ENCODE peak calls at places on chromosome 19, in four cellular contexts. One of them, this sample, is unnamed.

GRCh38 chr19:38055655-38056521 is 148.9 kb downstream of the SIPA1L3 start:
- DNase-seq in GM12878: no peak
- DNase-seq in K562: no peak
- DNase-seq in GM12891: no peak
- DNase-seq in this sample: no peak

GRCh38 chr19:16371540-16371986 is 46.9 kb downstream of the KLF2 start:
- DNase-seq in GM12878: peak
- DNase-seq in GM12891: peak
- DNase-seq in K562: peak
- DNase-seq in this sample: peak

GRCh38 chr19:54096642-54097106 is 3.9 kb downstream of the OSCAR start:
- DNase-seq in K562: peak
- DNase-seq in GM12878: no peak
- DNase-seq in GM12891: no peak
- DNase-seq in this sample: peak

GRCh38 chr19:8609210-8610040 is 1.1 kb downstream of the ADAMTS10 start:
- DNase-seq in GM12878: no peak
- DNase-seq in GM12891: no peak
- DNase-seq in K562: peak
- DNase-seq in this sample: peak

GRCh38 chr19:11495481-11495880 is 10.2 kb downstream of the ZNF653 start:
- DNase-seq in K562: no peak
- DNase-seq in GM12878: no peak
- DNase-seq in GM12891: no peak
- DNase-seq in this sample: no peak

GRCh38 chr19:54436561-54437229 is 12.3 kb upstream of the LENG8 start:
- DNase-seq in GM12891: no peak
- DNase-seq in GM12878: no peak
- DNase-seq in K562: no peak
- DNase-seq in this sample: no peak

GRCh38 chr19:13729859-13730258 is 34.5 kb upstream of the MRI1 start:
- DNase-seq in GM12878: no peak
- DNase-seq in GM12891: no peak
- DNase-seq in K562: no peak
- DNase-seq in this sample: no peak

GRCh38 chr19:2811735-2812413 is 7.8 kb upstream of the ZNF554 start:
- DNase-seq in GM12878: no peak
- DNase-seq in GM12891: peak
- DNase-seq in K562: no peak
- DNase-seq in this sample: no peak

DNA sequence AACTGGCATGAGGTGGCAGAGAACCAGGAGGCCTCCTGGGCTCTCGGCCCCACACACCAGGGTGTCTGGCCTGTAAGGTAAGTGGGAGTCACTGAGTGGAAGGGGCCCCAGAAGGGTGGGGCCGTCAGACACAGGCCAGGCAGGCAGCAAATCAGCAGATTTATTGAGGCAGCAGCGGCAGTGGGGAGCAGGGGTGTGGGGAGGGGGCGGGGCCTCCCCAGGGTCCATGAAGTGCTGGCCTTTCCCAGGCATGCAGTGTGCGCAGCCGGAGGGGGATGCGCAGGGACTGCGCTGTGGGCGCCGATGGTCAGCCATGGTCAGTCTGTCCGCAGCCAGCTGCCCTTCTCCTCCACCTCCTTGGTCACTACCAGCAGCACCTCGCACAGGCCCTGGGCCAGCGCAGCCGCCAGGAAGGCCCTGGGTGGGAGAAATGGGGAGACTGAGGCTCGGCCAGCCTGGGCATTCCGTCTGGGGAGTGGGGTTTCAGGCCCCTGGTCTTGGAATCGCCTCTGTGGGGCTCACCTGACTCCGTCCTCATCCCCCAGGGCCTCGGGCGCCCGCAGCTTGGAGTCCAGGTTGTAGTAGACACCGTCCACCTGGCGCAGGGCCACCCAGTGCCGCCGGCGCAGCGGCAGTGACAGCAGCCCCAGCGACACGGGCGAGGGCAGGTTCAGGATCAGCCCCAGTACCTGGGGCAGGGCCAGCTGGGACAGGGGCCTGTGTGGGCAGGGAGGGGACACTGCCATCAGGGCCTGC is 5.0 kb downstream of the JOSD2 start:
- DNase-seq in K562: no peak
- DNase-seq in GM12878: no peak
- DNase-seq in GM12891: no peak
- DNase-seq in this sample: no peak
- TF ChIP-seq SPI1 in K562: no peak
- TF ChIP-seq SPI1 in GM12878: no peak
- TF ChIP-seq SPI1 in GM12891: no peak
- TF ChIP-seq SPI1 in this sample: no peak

GRCh38 chr19:5805465-5806132 is 732 bp downstream of the NRTN start:
- DNase-seq in GM12878: no peak
- DNase-seq in GM12891: peak
- DNase-seq in K562: peak
- DNase-seq in this sample: no peak

GRCh38 chr19:5801796-5802616 is 2.9 kb upstream of the NRTN start:
- DNase-seq in GM12891: no peak
- DNase-seq in GM12878: no peak
- DNase-seq in K562: peak
- DNase-seq in this sample: no peak

GRCh38 chr19:5804516-5805464 is at the start of gene NRTN:
- DNase-seq in GM12878: no peak
- DNase-seq in GM12891: peak
- DNase-seq in K562: peak
- DNase-seq in this sample: no peak

GRCh38 chr19:5803441-5803751 is 1.5 kb upstream of the NRTN start:
- DNase-seq in K562: no peak
- DNase-seq in GM12891: no peak
- DNase-seq in GM12878: no peak
- DNase-seq in this sample: no peak

GRCh38 chr19:5803752-5804515 is 933 bp upstream of the NRTN start:
- DNase-seq in GM12891: peak
- DNase-seq in K562: peak
- DNase-seq in GM12878: peak
- DNase-seq in this sample: peak
- TF ChIP-seq SPI1 in GM12891: no peak
- TF ChIP-seq SPI1 in K562: no peak
- TF ChIP-seq SPI1 in GM12878: no peak
- TF ChIP-seq SPI1 in this sample: no peak

DNA sequence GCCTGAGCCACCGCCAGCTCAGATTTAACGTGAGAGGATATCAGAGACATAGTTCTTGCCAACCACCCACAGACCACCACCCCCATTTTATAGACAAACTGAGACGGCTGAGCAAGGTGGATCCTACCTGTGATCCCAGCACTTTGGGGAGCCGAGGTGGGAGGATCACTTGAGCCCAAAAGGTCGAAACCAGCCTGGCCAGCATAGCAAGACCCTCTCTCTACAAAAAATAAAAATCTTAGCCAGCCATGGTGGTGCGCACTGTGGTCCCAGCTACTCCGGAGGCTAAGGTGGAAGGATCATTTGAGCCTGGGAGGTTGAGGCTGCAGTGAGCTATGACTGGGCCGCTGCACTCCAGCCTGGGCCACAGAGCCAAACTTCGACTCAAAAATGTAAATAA is 30.6 kb upstream of the NDUFS7 start:
- DNase-seq in GM12878: no peak
- DNase-seq in K562: no peak
- DNase-seq in GM12891: no peak
- DNase-seq in this sample: no peak
- TF ChIP-seq SPI1 in GM12878: no peak
- TF ChIP-seq SPI1 in K562: no peak
- TF ChIP-seq SPI1 in GM12891: no peak
- TF ChIP-seq SPI1 in this sample: no peak

GRCh38 chr19:20371911-20372310 is 193.7 kb downstream of the ZNF737 start:
- DNase-seq in GM12891: no peak
- DNase-seq in GM12878: no peak
- DNase-seq in K562: no peak
- DNase-seq in this sample: no peak
- TF ChIP-seq SPI1 in GM12891: no peak
- TF ChIP-seq SPI1 in GM12878: no peak
- TF ChIP-seq SPI1 in K562: no peak
- TF ChIP-seq SPI1 in this sample: no peak

DNA sequence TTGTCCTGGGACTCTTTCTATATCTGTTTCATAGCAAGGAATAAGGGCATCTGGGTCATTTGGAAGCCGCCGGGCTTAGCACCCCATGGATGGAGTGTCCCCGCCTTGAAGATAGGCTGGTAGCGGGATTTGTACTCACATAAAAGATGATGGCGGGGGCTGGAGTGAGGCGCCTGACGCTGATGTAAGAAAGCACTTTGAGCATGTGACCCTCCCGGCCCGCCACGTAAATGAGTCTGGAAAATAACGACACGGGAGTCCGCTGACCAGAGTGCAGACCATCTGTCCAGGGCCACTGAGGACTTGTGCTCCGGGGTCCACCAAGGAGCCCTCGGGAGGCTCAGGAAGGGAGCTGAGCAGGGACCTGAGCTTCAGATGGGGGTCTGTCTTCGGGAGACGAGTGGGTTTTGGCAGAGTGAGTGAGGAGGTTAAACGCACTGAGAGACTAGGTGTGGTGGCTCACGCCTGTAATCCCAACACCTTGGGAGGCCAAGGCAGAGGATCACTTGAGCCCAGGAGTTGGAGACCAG is 25.8 kb downstream of the SLC7A9 start:
- DNase-seq in GM12878: no peak
- DNase-seq in GM12891: no peak
- DNase-seq in K562: no peak
- DNase-seq in this sample: no peak
- TF ChIP-seq SPI1 in GM12878: no peak
- TF ChIP-seq SPI1 in GM12891: no peak
- TF ChIP-seq SPI1 in K562: no peak
- TF ChIP-seq SPI1 in this sample: no peak

GRCh38 chr19:51529301-51529700 is 2.2 kb downstream of the SIGLEC6 start:
- DNase-seq in GM12891: no peak
- DNase-seq in K562: no peak
- DNase-seq in GM12878: no peak
- DNase-seq in this sample: no peak
- TF ChIP-seq SPI1 in GM12891: no peak
- TF ChIP-seq SPI1 in K562: no peak
- TF ChIP-seq SPI1 in GM12878: no peak
- TF ChIP-seq SPI1 in this sample: no peak

DNA sequence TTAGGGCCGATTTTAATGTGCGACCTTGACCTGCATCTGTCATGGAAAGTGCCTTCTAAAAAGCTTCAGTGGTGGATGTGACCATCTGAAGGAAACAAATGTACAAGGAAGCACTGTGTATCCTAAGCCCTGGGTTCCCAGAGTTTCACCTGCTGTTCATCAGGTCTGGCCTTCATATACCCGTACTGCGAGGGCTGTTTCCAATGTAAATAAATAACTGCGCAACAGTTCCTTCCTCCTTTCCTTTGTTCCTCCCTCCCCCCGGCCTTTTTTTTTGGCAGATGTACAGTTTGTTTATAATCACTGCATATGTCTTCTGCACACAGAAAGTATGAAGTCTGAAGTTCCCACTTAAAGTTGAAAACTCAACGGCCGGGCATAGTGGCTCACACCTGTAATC is 5.2 kb downstream of the FAAP24 start:
- DNase-seq in GM12891: no peak
- DNase-seq in GM12878: no peak
- DNase-seq in K562: no peak
- DNase-seq in this sample: peak
- TF ChIP-seq SPI1 in GM12891: no peak
- TF ChIP-seq SPI1 in GM12878: no peak
- TF ChIP-seq SPI1 in K562: no peak
- TF ChIP-seq SPI1 in this sample: peak

GRCh38 chr19:35204799-35205732 is 23.5 kb downstream of the FAM187B start:
- DNase-seq in GM12878: peak
- DNase-seq in GM12891: peak
- DNase-seq in K562: peak
- DNase-seq in this sample: peak

GRCh38 chr19:35206379-35206778 is 22.2 kb downstream of the FAM187B start:
- DNase-seq in GM12878: peak
- DNase-seq in K562: no peak
- DNase-seq in GM12891: no peak
- DNase-seq in this sample: no peak

GRCh38 chr19:35205733-35206323 is 22.7 kb downstream of the FAM187B start:
- DNase-seq in GM12891: no peak
- DNase-seq in K562: peak
- DNase-seq in GM12878: no peak
- DNase-seq in this sample: no peak

GRCh38 chr19:35199481-35199880 is 29.1 kb downstream of the FAM187B start:
- DNase-seq in K562: no peak
- DNase-seq in GM12891: no peak
- DNase-seq in GM12878: no peak
- DNase-seq in this sample: no peak

GRCh38 chr19:35202722-35203674 is 25.5 kb downstream of the FAM187B start:
- DNase-seq in K562: no peak
- DNase-seq in GM12878: no peak
- DNase-seq in GM12891: no peak
- DNase-seq in this sample: no peak
- TF ChIP-seq SPI1 in K562: no peak
- TF ChIP-seq SPI1 in GM12878: no peak
- TF ChIP-seq SPI1 in GM12891: no peak
- TF ChIP-seq SPI1 in this sample: no peak

GRCh38 chr19:49216076-49216475 is 58.5 kb downstream of the TRPM4 start:
- DNase-seq in GM12878: no peak
- DNase-seq in GM12891: no peak
- DNase-seq in K562: peak
- DNase-seq in this sample: no peak
- TF ChIP-seq SPI1 in GM12878: no peak
- TF ChIP-seq SPI1 in GM12891: no peak
- TF ChIP-seq SPI1 in K562: no peak
- TF ChIP-seq SPI1 in this sample: no peak

This sample was measured in HL-60.